ENCODE peak calls at places on chromosomes 4 and X, in seven cellular contexts. N is aorta; R is CD4-positive, CD25-positive, alpha-beta regulatory T cell; E is endothelial cell of umbilical vein; X is fibroblast of villous mesenchyme; K is endodermal cell; Q is SJCRH30. Y is an unnamed sample.

GRCh38 chr4:183571350-183572076 is 66.7 kb downstream of the ING2 start:
- DNase-seq in N (no peak), R (no peak), E (no peak), X (peak), K (peak), Q (no peak), Y (peak)

GRCh38 chr4:123361195-123361861 is 35.3 kb upstream of the SPRY1 start:
- DNase-seq in N (no peak), R (no peak), E (peak), X (peak), K (no peak), Q (peak), Y (peak)

GRCh38 chr4:39466747-39467146 is 7.9 kb downstream of the LIAS start:
- DNase-seq in N (no peak), R (no peak), E (no peak), X (peak), K (no peak), Q (no peak), Y (no peak)

GRCh38 chrX:111363741-111364140 is 48.3 kb downstream of the DCX start:
- DNase-seq in N (no peak), R (no peak), E (no peak), X (no peak), K (no peak), Q (peak), Y (no peak)

GRCh38 chrX:129793604-129794191 is 13.9 kb downstream of the SASH3 start:
- DNase-seq in N (no peak), R (no peak), E (no peak), X (no peak), K (no peak), Q (peak), Y (no peak)

GRCh38 chrX:110741213-110741796 is 54.3 kb downstream of the CHRDL1 start:
- DNase-seq in N (no peak), R (no peak), E (no peak), X (peak), K (peak), Q (no peak), Y (peak)

GRCh38 chrX:39337461-39337860 is 536.2 kb downstream of the MID1IP1 start:
- DNase-seq in N (no peak), R (no peak), E (no peak), X (no peak), K (no peak), Q (no peak), Y (no peak)

GRCh38 chrX:133580630-133581029 is 165.3 kb upstream of the GPC4 start:
- DNase-seq in N (no peak), R (no peak), E (no peak), X (no peak), K (no peak), Q (peak), Y (no peak)

GRCh38 chr4:633406-633805 is 8.0 kb downstream of the PDE6B start:
- DNase-seq in N (peak), R (no peak), E (no peak), X (no peak), K (peak), Q (no peak), Y (no peak)

GRCh38 chr4:153467154-153467896 is 1.2 kb downstream of the TMEM131L start:
- DNase-seq in N (peak), R (peak), E (peak), X (no peak), K (peak), Q (peak), Y (no peak)

GRCh38 chr4:79865253-79865652 is 207.8 kb downstream of the ANTXR2 start:
- DNase-seq in N (no peak), R (no peak), E (no peak), X (no peak), K (no peak), Q (no peak), Y (peak)

GRCh38 chrX:50726296-50726695 is 87.7 kb downstream of the SHROOM4 start:
- DNase-seq in N (no peak), R (no peak), E (no peak), X (no peak), K (peak), Q (no peak), Y (no peak)

GRCh38 chr4:1079711-1080265 is 33.6 kb downstream of the RNF212 start:
- DNase-seq in N (no peak), R (no peak), E (no peak), X (no peak), K (no peak), Q (no peak), Y (no peak)

GRCh38 chrX:44400588-44400987 is 57.1 kb upstream of the EFHC2 start:
- DNase-seq in N (no peak), R (no peak), E (peak), X (peak), K (no peak), Q (peak), Y (peak)

GRCh38 chr4:145541266-145541770 is 59.7 kb downstream of the SMAD1 start:
- DNase-seq in N (no peak), R (no peak), E (no peak), X (no peak), K (no peak), Q (no peak), Y (no peak)

GRCh38 chr4:83128235-83128929 is 13.9 kb upstream of the PLAC8 start:
- DNase-seq in N (no peak), R (no peak), E (no peak), X (peak), K (no peak), Q (no peak), Y (peak)

GRCh38 chr4:166274775-166275174 is 401.7 kb downstream of the TLL1 start:
- DNase-seq in N (no peak), R (no peak), E (no peak), X (no peak), K (no peak), Q (no peak), Y (no peak)

GRCh38 chrX:109943092-109943739 is 59.7 kb upstream of the TMEM164 start:
- DNase-seq in N (no peak), R (no peak), E (no peak), X (no peak), K (no peak), Q (no peak), Y (no peak)

GRCh38 chr4:144906181-144906895 is 191.7 kb downstream of the ANAPC10 start:
- DNase-seq in N (no peak), R (no peak), E (peak), X (peak), K (no peak), Q (no peak), Y (peak)

GRCh38 chr4:31682796-31683195 is 962.6 kb downstream of the PCDH7 start:
- DNase-seq in N (no peak), R (no peak), E (no peak), X (no peak), K (no peak), Q (peak), Y (peak)

GRCh38 chrX:131607796-131608369 is 64.0 kb downstream of the OR13H1 start:
- DNase-seq in N (no peak), R (no peak), E (no peak), X (no peak), K (no peak), Q (no peak), Y (no peak)

GRCh38 chrX:130295519-130296314 is 27.0 kb upstream of the ZNF280C start:
- DNase-seq in N (no peak), R (no peak), E (no peak), X (no peak), K (no peak), Q (no peak), Y (peak)

GRCh38 chrX:10158279-10158939 is 1.6 kb downstream of the CLCN4 start:
- DNase-seq in N (peak), R (no peak), E (peak), X (no peak), K (peak), Q (no peak), Y (no peak)

GRCh38 chrX:138748480-138748879 is 37.0 kb upstream of the FGF13 start:
- DNase-seq in N (no peak), R (no peak), E (no peak), X (peak), K (no peak), Q (peak), Y (peak)

GRCh38 chr4:84481077-84481878 is 17.8 kb downstream of the NKX6-1 start:
- DNase-seq in N (no peak), R (no peak), E (no peak), X (no peak), K (peak), Q (no peak), Y (no peak)

GRCh38 chrX:97672608-97673007 is 788.9 kb downstream of the RPA4 start:
- DNase-seq in N (no peak), R (no peak), E (no peak), X (no peak), K (no peak), Q (no peak), Y (no peak)

GRCh38 chr4:38364383-38364963 is 299.5 kb upstream of the KLF3 start:
- DNase-seq in N (no peak), R (no peak), E (no peak), X (no peak), K (no peak), Q (peak), Y (no peak)

GRCh38 chrX:148878371-148878770 is 378.0 kb downstream of the AFF2 start:
- DNase-seq in N (no peak), R (no peak), E (peak), X (peak), K (no peak), Q (no peak), Y (peak)

GRCh38 chr4:183350317-183351071 is 28.3 kb upstream of the CLDN24 start:
- DNase-seq in N (no peak), R (no peak), E (no peak), X (no peak), K (no peak), Q (no peak), Y (no peak)

GRCh38 chrX:65841263-65841662 is 173.8 kb downstream of the MSN start:
- DNase-seq in N (no peak), R (no peak), E (no peak), X (no peak), K (no peak), Q (no peak), Y (no peak)

GRCh38 chrX:118493653-118494297 is 1.8 kb upstream of the DOCK11 start:
- DNase-seq in N (no peak), R (no peak), E (no peak), X (no peak), K (no peak), Q (no peak), Y (no peak)

GRCh38 chr4:170231377-170231776 is 141.6 kb upstream of the AADAT start:
- DNase-seq in N (no peak), R (no peak), E (no peak), X (no peak), K (no peak), Q (no peak), Y (no peak)

GRCh38 chrX:106707771-106708454 is 18.6 kb upstream of the RNF128 start:
- DNase-seq in N (no peak), R (no peak), E (no peak), X (peak), K (no peak), Q (peak), Y (peak)

GRCh38 chr4:73259552-73260140 is 1.0 kb upstream of the ANKRD17 start:
- DNase-seq in N (no peak), R (no peak), E (no peak), X (peak), K (no peak), Q (no peak), Y (no peak)

GRCh38 chr4:123096038-123096437 is 173.6 kb upstream of the NUDT6 start:
- DNase-seq in N (no peak), R (no peak), E (no peak), X (peak), K (no peak), Q (peak), Y (peak)

GRCh38 chrX:114152130-114152529 is 431.8 kb upstream of the HTR2C start:
- DNase-seq in N (no peak), R (no peak), E (peak), X (peak), K (no peak), Q (peak), Y (peak)

GRCh38 chr4:41633321-41633720 is 95.4 kb downstream of the LIMCH1 start:
- DNase-seq in N (no peak), R (no peak), E (no peak), X (no peak), K (no peak), Q (no peak), Y (no peak)
- H3K4me3 ChIP-seq in N (no peak), R (no peak), E (no peak), X (no peak), K (no peak), Q (no peak), Y (no peak)

DNA sequence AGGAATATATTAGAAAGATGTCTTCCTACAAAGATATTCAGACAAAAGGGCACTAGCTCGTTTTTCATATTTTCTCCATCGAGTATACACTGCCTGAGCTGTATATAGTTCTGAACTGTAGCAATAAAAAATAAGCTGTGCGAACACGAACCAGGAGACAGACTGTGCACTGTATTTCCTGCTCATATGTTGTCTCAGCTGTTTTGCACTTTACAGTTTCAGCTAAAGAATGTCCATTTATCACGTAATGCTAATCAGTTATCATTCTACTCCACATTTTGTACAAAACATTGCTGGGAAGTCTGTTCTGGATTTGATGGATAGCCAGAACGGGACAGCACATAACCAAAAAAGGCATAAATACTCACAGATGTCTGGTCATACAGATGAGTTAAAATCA is 315.6 kb upstream of the ADGRL3 start:
- DNase-seq in N (no peak), R (no peak), E (no peak), X (no peak), K (no peak), Q (peak), Y (peak)
- H3K4me3 ChIP-seq in N (peak), R (no peak), E (no peak), X (no peak), K (no peak), Q (no peak), Y (peak)

DNA sequence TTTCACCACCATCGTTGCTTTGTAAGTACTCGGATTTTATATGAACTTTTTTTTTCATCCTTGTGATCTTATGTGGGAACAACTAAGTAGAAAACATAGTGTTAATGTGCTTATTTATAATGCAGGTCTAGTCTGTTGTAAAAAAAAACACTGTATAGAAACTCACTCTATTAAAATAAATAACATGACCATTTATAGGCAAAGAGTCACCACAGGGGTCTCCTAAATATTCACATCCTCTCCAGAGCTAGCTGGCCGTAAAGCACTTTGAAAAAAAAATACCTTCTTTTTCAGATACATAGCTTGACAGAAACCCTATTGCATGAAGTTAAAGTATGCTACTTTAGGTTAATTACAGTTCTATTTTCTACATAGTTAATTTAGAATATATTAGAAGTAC is 11.2 kb downstream of the TMEM184C start:
- DNase-seq in N (no peak), R (no peak), E (no peak), X (no peak), K (no peak), Q (no peak), Y (peak)
- H3K4me3 ChIP-seq in N (no peak), R (no peak), E (no peak), X (no peak), K (no peak), Q (no peak), Y (no peak)

GRCh38 chrX:134660627-134661026 is 2.4 kb upstream of the PLAC1 start:
- DNase-seq in N (no peak), R (no peak), E (no peak), X (peak), K (no peak), Q (no peak), Y (peak)
- H3K4me3 ChIP-seq in N (no peak), R (no peak), E (no peak), X (no peak), K (no peak), Q (no peak), Y (no peak)